ENCODE peak calls at places on chromosomes 6 and 20, in six cellular contexts. Y, H, I, Z, P and V are unnamed samples.
A peak's percentile ranks its signal among the peaks of the same experiment; 100 is the strongest.

GRCh38 chr6:166629628-166630027 is 2.6 kb upstream of the RPS6KA2 start:
- DNase-seq in Y (peak; percentile 89), H (no peak), I (no peak), Z (peak; percentile 77), P (no peak), V (no peak)

GRCh38 chr6:111995409-111995808 is 58.5 kb upstream of the CCN6 start:
- DNase-seq in Y (no peak), H (no peak), I (no peak), Z (no peak), P (no peak), V (no peak)

GRCh38 chr6:6584310-6585002 is 4.1 kb upstream of the LY86 start:
- DNase-seq in Y (no peak), H (no peak), I (no peak), Z (no peak), P (no peak), V (no peak)

GRCh38 chr6:115891111-115891669 is 169.5 kb downstream of the FRK start:
- DNase-seq in Y (peak; percentile 30), H (no peak), I (no peak), Z (peak; percentile 66), P (no peak), V (no peak)

GRCh38 chr6:84635081-84635745 is 129.2 kb downstream of the TBX18 start:
- DNase-seq in Y (peak; percentile 58), H (no peak), I (no peak), Z (peak; percentile 61), P (peak; percentile 86), V (no peak)

GRCh38 chr6:153849072-153849759 is 189.8 kb upstream of the OPRM1 start:
- DNase-seq in Y (no peak), H (no peak), I (no peak), Z (peak; percentile 25), P (no peak), V (no peak)

GRCh38 chr6:32153835-32154513 is at the start of gene PPT2:
- DNase-seq in Y (peak; percentile 91), H (peak; percentile 88), I (peak; percentile 93), Z (peak; percentile 97), P (peak; percentile 38), V (peak; percentile 88)

GRCh38 chr6:101386982-101387381 is 6.5 kb upstream of the GRIK2 start:
- DNase-seq in Y (no peak), H (no peak), I (peak; percentile 28), Z (no peak), P (no peak), V (no peak)

GRCh38 chr6:118656822-118657451 is 5.5 kb upstream of the CEP85L start:
- DNase-seq in Y (no peak), H (no peak), I (no peak), Z (no peak), P (no peak), V (no peak)

GRCh38 chr20:40511478-40511877 is 177.6 kb downstream of the MAFB start:
- DNase-seq in Y (no peak), H (no peak), I (no peak), Z (no peak), P (no peak), V (no peak)

GRCh38 chr6:14552891-14553290 is 435.3 kb downstream of the CD83 start:
- DNase-seq in Y (no peak), H (no peak), I (no peak), Z (no peak), P (no peak), V (no peak)

GRCh38 chr6:46626228-46626909 is 26.2 kb downstream of the CYP39A1 start:
- DNase-seq in Y (peak; percentile 21), H (no peak), I (no peak), Z (peak; percentile 44), P (no peak), V (peak; percentile 5)

GRCh38 chr6:137690029-137690428 is 177.0 kb upstream of the TNFAIP3 start:
- DNase-seq in Y (no peak), H (no peak), I (no peak), Z (no peak), P (no peak), V (no peak)

GRCh38 chr6:105318660-105319059 is 84.2 kb downstream of the PREP start:
- DNase-seq in Y (peak; percentile 51), H (no peak), I (no peak), Z (peak; percentile 30), P (no peak), V (no peak)

DNA sequence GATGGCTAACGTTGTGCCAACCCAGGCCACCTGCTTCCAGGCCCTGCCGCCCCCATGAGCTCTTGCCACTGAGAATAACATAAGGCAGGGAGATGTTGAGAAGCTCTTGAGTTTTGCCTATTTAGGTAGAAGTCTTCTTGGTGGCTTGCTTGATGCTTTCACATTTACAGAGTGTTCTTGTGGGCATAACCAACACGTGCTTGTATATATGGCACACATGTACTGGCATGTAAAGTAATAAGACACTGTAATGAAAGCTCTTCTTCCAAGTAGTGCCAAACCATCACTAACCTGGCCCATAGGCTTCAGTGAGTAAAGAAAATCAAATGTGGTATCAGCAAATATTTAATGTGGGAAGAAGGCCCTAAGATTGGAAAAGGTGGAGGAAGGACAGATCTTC is 146.9 kb upstream of the CITED2 start:
- DNase-seq in Y (no peak), H (no peak), I (no peak), Z (no peak), P (no peak), V (no peak)
- H2AK5ac ChIP-seq in Y (peak overlapping the region; percentile 17), H (no peak overlapping the region), I (no peak overlapping the region), Z (no peak overlapping the region), P (no peak overlapping the region), V (no peak overlapping the region)

GRCh38 chr20:45959956-45960630 is 11.9 kb downstream of the ZNF335 start:
- DNase-seq in Y (no peak), H (no peak), I (peak; percentile 11), Z (no peak), P (no peak), V (no peak)
- H4K91ac ChIP-seq in Y (no peak overlapping the region), H (no peak overlapping the region), I (no peak overlapping the region), Z (no peak overlapping the region), P (no peak overlapping the region), V (no peak overlapping the region)

GRCh38 chr20:47362361-47363219 is 6.1 kb upstream of the ZMYND8 start:
- DNase-seq in Y (no peak), H (no peak), I (no peak), Z (no peak), P (no peak), V (no peak)
- H2AK5ac ChIP-seq in Y (peak overlapping the region; percentile 48), H (peak overlapping the region; percentile 91), I (no peak overlapping the region), Z (peak overlapping the region; percentile 89), P (peak overlapping the region; percentile 88), V (peak overlapping the region; percentile 86)

GRCh38 chr20:19071442-19071717 is 141.1 kb upstream of the SLC24A3 start:
- DNase-seq in Y (no peak), H (no peak), I (no peak), Z (no peak), P (no peak), V (no peak)
- H4K91ac ChIP-seq in Y (no peak overlapping the region), H (no peak overlapping the region), I (no peak overlapping the region), Z (no peak overlapping the region), P (no peak overlapping the region), V (no peak overlapping the region)